ENCODE peak calls at places on chromosome 4, in four cellular contexts. B is activated naive CD8-positive, alpha-beta T cell treated with anti-CD3 and anti-CD28 coated beads, Interleukin-2, amount 50 U/mL, for 24 hours; E is activated CD4-positive, alpha-beta T cell treated with anti-CD3 and anti-CD28 coated beads, Interleukin-2, amount 10 ng/mL, durations not matched to agents 24 days and 14 days; D is stromal cell of bone marrow. C is an unnamed sample.

GRCh38 chr4:176569301-176569700 is 223.4 kb downstream of the VEGFC start:
- DNase-seq in E (no peak), B (no peak), D (no peak), C (no peak)

GRCh38 chr4:11336435-11336834 is 92.3 kb downstream of the HS3ST1 start:
- DNase-seq in D (no peak), B (no peak), E (no peak), C (no peak)

GRCh38 chr4:123465416-123465815 is 68.8 kb downstream of the SPRY1 start:
- DNase-seq in E (no peak), B (no peak), D (no peak), C (no peak)

GRCh38 chr4:1300466-1301455 is 11.1 kb downstream of the MAEA start:
- DNase-seq in B (no peak), E (no peak), D (no peak), C (peak; percentile 81)

GRCh38 chr4:77193046-77193445 is 36.0 kb downstream of the CCNG2 start:
- DNase-seq in B (no peak), E (no peak), D (no peak), C (no peak)

GRCh38 chr4:100797791-100798190 is 280.0 kb upstream of the EMCN start:
- DNase-seq in B (no peak), D (no peak), E (no peak), C (no peak)

GRCh38 chr4:27278615-27279014 is 418.0 kb downstream of the STIM2 start:
- DNase-seq in D (peak; percentile 10), E (peak; percentile 55), B (no peak), C (peak; percentile 6)

GRCh38 chr4:40066651-40067050 is 10.0 kb downstream of the N4BP2 start:
- DNase-seq in E (no peak), B (no peak), D (no peak), C (no peak)

GRCh38 chr4:150268444-150268843 is 190.2 kb downstream of the DCLK2 start:
- DNase-seq in D (no peak), B (no peak), E (no peak), C (no peak)

GRCh38 chr4:109209647-109210046 is 92.8 kb downstream of the COL25A1 start:
- DNase-seq in E (no peak), B (no peak), D (no peak), C (no peak)

GRCh38 chr4:139530833-139531427 is 25.1 kb downstream of the SETD7 start:
- DNase-seq in B (peak; percentile 64), D (no peak), E (peak; percentile 89), C (no peak)

GRCh38 chr4:158170691-158171455 is 2.0 kb downstream of the GASK1B start:
- DNase-seq in D (peak; percentile 59), E (peak; percentile 68), B (peak; percentile 39), C (no peak)

GRCh38 chr4:40238700-40239548 is 42.1 kb downstream of the RHOH start:
- DNase-seq in D (no peak), E (peak; percentile 92), B (peak; percentile 70), C (no peak)

GRCh38 chr4:7077371-7077770 is 9.5 kb upstream of the GRPEL1 start:
- DNase-seq in E (no peak), D (no peak), B (no peak), C (no peak)

GRCh38 chr4:54941994-54942552 is 183.3 kb downstream of the KDR start:
- DNase-seq in E (peak; percentile 81), B (peak; percentile 14), D (no peak), C (no peak)

GRCh38 chr4:55512922-55513571 is 33.7 kb downstream of the CLOCK start:
- DNase-seq in E (no peak), B (no peak), D (no peak), C (no peak)

GRCh38 chr4:128322311-128322710 is 34.7 kb upstream of the PGRMC2 start:
- DNase-seq in D (no peak), B (no peak), E (no peak), C (no peak)